ENCODE peak calls at places on chromosomes 16 and 17, in six cellular contexts. N is adrenal gland, F is stomach, X is body of pancreas, Z is lower leg skin, C is A549. I is an unnamed sample.

GRCh38 chr16:64532117-64532516 is 589.7 kb downstream of the CDH11 start:
- DNase-seq in C (no peak), X (no peak), Z (no peak), N (no peak), F (no peak), I (no peak)

GRCh38 chr17:27562777-27563455 is 68.1 kb upstream of the LGALS9 start:
- DNase-seq in Z (no peak), F (no peak), X (no peak), N (peak; percentile 72), C (peak; percentile 48), I (no peak)

GRCh38 chr16:19140392-19140791 is 26.6 kb downstream of the ITPRIPL2 start:
- DNase-seq in Z (no peak), F (no peak), N (no peak), C (no peak), X (no peak), I (no peak)

GRCh38 chr17:74773871-74774286 is 2.3 kb downstream of the NAT9 start:
- DNase-seq in X (no peak), F (no peak), Z (no peak), C (no peak), N (no peak), I (no peak)

GRCh38 chr17:56290486-56291118 is 137.3 kb downstream of the ANKFN1 start:
- DNase-seq in X (no peak), F (no peak), C (no peak), N (no peak), Z (no peak), I (no peak)

GRCh38 chr17:17419166-17419565 is 57.6 kb upstream of the MED9 start:
- DNase-seq in C (no peak), F (no peak), X (no peak), Z (no peak), N (no peak), I (no peak)

GRCh38 chr17:34892864-34893263 is 68.4 kb downstream of the CCT6B start:
- DNase-seq in F (no peak), X (no peak), Z (no peak), C (peak; percentile 33), N (no peak), I (peak; percentile 59)

GRCh38 chr17:82477934-82478333 is 19.4 kb downstream of the NARF start:
- DNase-seq in C (no peak), X (no peak), N (no peak), Z (no peak), F (no peak), I (no peak)

GRCh38 chr17:59093145-59093701 is 13.5 kb downstream of the TRIM37 start:
- DNase-seq in C (no peak), N (no peak), F (no peak), X (no peak), Z (no peak), I (no peak)

GRCh38 chr16:22192261-22193133 is 13.6 kb upstream of the EEF2K start:
- DNase-seq in N (peak; percentile 89), C (no peak), F (peak; percentile 78), X (peak; percentile 72), Z (peak; percentile 94), I (no peak)

GRCh38 chr17:35476283-35476820 is 27.8 kb upstream of the SLFN13 start:
- DNase-seq in C (no peak), Z (no peak), X (no peak), N (no peak), F (no peak), I (no peak)

GRCh38 chr16:4517812-4518211 is 20.8 kb downstream of the CDIP1 start:
- DNase-seq in Z (no peak), C (peak; percentile 47), N (no peak), F (no peak), X (peak; percentile 57), I (peak; percentile 31)

GRCh38 chr17:50277357-50277754 is 3.1 kb downstream of the TMEM92 start:
- DNase-seq in X (no peak), Z (no peak), C (no peak), F (no peak), N (no peak), I (no peak)

GRCh38 chr17:17666111-17666714 is 15.0 kb upstream of the RAI1 start:
- DNase-seq in F (peak; percentile 28), Z (no peak), C (peak; percentile 66), X (no peak), N (no peak), I (peak; percentile 97)

GRCh38 chr17:50153650-50154575 is 3.4 kb upstream of the PPP1R9B start:
- DNase-seq in F (peak; percentile 61), Z (no peak), X (peak; percentile 72), N (peak; percentile 91), C (no peak), I (no peak)

GRCh38 chr16:70700101-70701020 is 14.5 kb upstream of the MTSS2 start:
- DNase-seq in C (no peak), X (peak; percentile 57), N (peak; percentile 81), F (no peak), Z (no peak), I (no peak)

GRCh38 chr16:64983983-64984382 is 137.9 kb downstream of the CDH11 start:
- DNase-seq in N (peak; percentile 51), Z (no peak), F (no peak), X (peak; percentile 6), C (peak; percentile 40), I (peak; percentile 23)

GRCh38 chr17:40951011-40951622 is 13.7 kb upstream of the KRT23 start:
- DNase-seq in X (no peak), Z (no peak), F (no peak), N (no peak), C (no peak), I (no peak)

GRCh38 chr16:68250951-68251350 is 5.8 kb downstream of the PLA2G15 start:
- DNase-seq in X (no peak), Z (no peak), C (no peak), F (no peak), N (no peak), I (no peak)

GRCh38 chr16:88264641-88265285 is 118.0 kb upstream of the ZNF469 start:
- DNase-seq in Z (peak; percentile 97), C (peak; percentile 94), F (peak; percentile 94), X (peak; percentile 89), N (peak; percentile 98), I (peak; percentile 80)

GRCh38 chr16:10093564-10093963 is 88.7 kb downstream of the GRIN2A start:
- DNase-seq in F (no peak), Z (no peak), N (no peak), X (no peak), C (no peak), I (no peak)

GRCh38 chr17:60832206-60832605 is 154.6 kb downstream of the BCAS3 start:
- DNase-seq in F (no peak), C (no peak), X (no peak), Z (no peak), N (no peak), I (no peak)

GRCh38 chr16:14338236-14338635 is 267.1 kb downstream of the MRTFB start:
- DNase-seq in X (no peak), Z (no peak), N (no peak), F (no peak), C (no peak), I (no peak)

GRCh38 chr16:84458606-84459516 is 45.6 kb downstream of the MEAK7 start:
- DNase-seq in C (no peak), N (no peak), Z (no peak), F (no peak), X (no peak), I (no peak)

GRCh38 chr16:4640572-4641305 is 16.1 kb downstream of the MGRN1 start:
- DNase-seq in N (no peak), Z (no peak), F (peak; percentile 72), X (no peak), C (no peak), I (no peak)

GRCh38 chr17:71709271-71709670 is 411.5 kb upstream of the SOX9 start:
- DNase-seq in X (no peak), C (no peak), F (no peak), Z (no peak), N (no peak), I (no peak)

GRCh38 chr17:62668091-62668804 is 40.8 kb downstream of the MRC2 start:
- DNase-seq in N (no peak), X (no peak), C (no peak), Z (peak; percentile 62), F (no peak), I (no peak)

GRCh38 chr16:63737633-63738032 is 1384.2 kb downstream of the CDH11 start:
- DNase-seq in F (no peak), C (no peak), N (no peak), Z (no peak), X (no peak), I (no peak)

GRCh38 chr17:35315971-35316370 is 57.5 kb downstream of the SLFN11 start:
- DNase-seq in F (no peak), Z (no peak), N (no peak), C (no peak), X (no peak), I (no peak)

GRCh38 chr16:25012525-25012991 is 2.6 kb downstream of the ARHGAP17 start:
- DNase-seq in F (no peak), N (no peak), Z (no peak), C (peak; percentile 49), X (no peak), I (no peak)

GRCh38 chr17:12256380-12256995 is 235.8 kb downstream of the MAP2K4 start:
- DNase-seq in Z (no peak), C (peak; percentile 75), X (peak; percentile 55), F (peak; percentile 53), N (peak; percentile 61), I (peak; percentile 14)

GRCh38 chr16:85330694-85331188 is 218.5 kb upstream of the CIBAR2 start:
- DNase-seq in Z (no peak), N (no peak), C (peak; percentile 79), F (no peak), X (peak; percentile 61), I (peak; percentile 80)

GRCh38 chr16:667780-668518 is at the start of gene RHOT2:
- DNase-seq in C (peak; percentile 93), Z (peak; percentile 86), X (peak; percentile 94), N (peak; percentile 96), F (peak; percentile 95), I (peak; percentile 95)
- TF ChIP-seq POLR2A in C (peak; percentile 73), Z (no peak), X (peak; percentile 76), N (peak; percentile 64), F (no peak), I (peak; percentile 81)

GRCh38 chr17:77451894-77452852 is 311.4 kb downstream of the SEC14L1 start:
- DNase-seq in Z (no peak), C (no peak), X (peak; percentile 58), F (peak; percentile 69), N (peak; percentile 82), I (no peak)
- TF ChIP-seq POLR2A in Z (no peak), C (no peak), X (peak; percentile 25), F (no peak), N (peak; percentile 63), I (no peak)

DNA sequence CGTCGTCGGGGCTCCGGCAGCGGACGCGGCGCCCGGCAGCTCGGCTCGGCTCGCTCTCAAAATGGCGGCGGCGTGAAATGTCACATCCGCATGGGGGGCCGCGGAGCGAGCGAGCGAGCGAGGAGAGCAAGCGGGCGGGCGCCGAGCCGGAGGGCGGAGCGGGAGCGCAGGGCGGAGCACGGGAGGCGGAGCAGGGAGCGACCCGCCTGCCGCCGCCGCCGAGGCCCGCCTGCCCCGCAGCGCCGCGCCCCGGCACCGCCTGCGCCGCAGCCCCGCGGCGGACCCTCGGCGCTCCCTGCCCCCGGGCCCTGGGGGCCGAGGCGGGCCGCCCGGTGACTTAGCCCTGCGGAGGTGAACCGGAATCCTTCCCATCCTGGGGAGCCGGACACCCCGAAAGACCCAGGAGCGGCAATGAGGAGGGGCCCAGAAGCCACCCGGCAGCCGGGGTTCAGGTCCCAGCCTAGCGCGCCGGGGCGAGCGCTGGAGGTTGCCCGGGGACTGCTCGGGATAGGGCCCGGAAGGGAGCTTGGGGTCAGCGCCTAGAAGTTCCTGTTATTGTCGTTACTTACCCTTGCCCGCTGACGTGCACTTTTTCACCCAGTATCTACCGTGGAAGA is at the start of gene USP7:
- DNase-seq in N (peak; percentile 92), X (peak; percentile 94), F (peak; percentile 95), Z (peak; percentile 86), C (peak; percentile 90), I (peak; percentile 97)
- TF ChIP-seq POLR2A in N (peak; percentile 62), X (peak; percentile 55), F (no peak), Z (no peak), C (peak; percentile 57), I (peak; percentile 61)

GRCh38 chr17:79074650-79075432 is at the start of gene ENGASE:
- DNase-seq in X (peak; percentile 98), F (peak; percentile 97), Z (peak; percentile 90), N (peak; percentile 97), C (peak; percentile 95), I (peak; percentile 99)
- TF ChIP-seq POLR2A in X (peak; percentile 55), F (no peak), Z (no peak), N (peak; percentile 69), C (peak; percentile 94), I (peak; percentile 85)

I was measured in H54.